ENCODE peak calls at places on chromosomes 4 and X, in five cellular contexts. S is adrenal gland, I is astrocyte of the spinal cord, N is stomach, K is GM12865. X is an unnamed sample.

GRCh38 chr4:70269674-70270073 is 27.3 kb downstream of the CSN3 start:
- DNase-seq in S (no peak), I (no peak), N (no peak), K (peak), X (peak)

GRCh38 chrX:45011597-45011996 is 138.6 kb downstream of the KDM6A start:
- DNase-seq in S (no peak), I (no peak), N (no peak), K (no peak), X (no peak)

GRCh38 chrX:119015407-119016242 is 41.2 kb downstream of the LONRF3 start:
- DNase-seq in S (peak), I (peak), N (peak), K (peak), X (no peak)

GRCh38 chr4:122873752-122874151 is 47.1 kb downstream of the FGF2 start:
- DNase-seq in S (no peak), I (peak), N (no peak), K (no peak), X (no peak)

GRCh38 chrX:13180807-13181206 is 136.4 kb upstream of the FAM9C start:
- DNase-seq in S (no peak), I (peak), N (no peak), K (no peak), X (no peak)

GRCh38 chr4:25440478-25441030 is 63.5 kb downstream of the ANAPC4 start:
- DNase-seq in S (peak), I (no peak), N (peak), K (no peak), X (no peak)

GRCh38 chrX:17842769-17843525 is 18.2 kb downstream of the RAI2 start:
- DNase-seq in S (no peak), I (no peak), N (no peak), K (no peak), X (no peak)

GRCh38 chr4:180116840-180117239 is 2126.4 kb upstream of the TENM3 start:
- DNase-seq in S (no peak), I (no peak), N (no peak), K (peak), X (no peak)

GRCh38 chrX:41027388-41027787 is 57.9 kb upstream of the USP9X start:
- DNase-seq in S (no peak), I (peak), N (no peak), K (no peak), X (no peak)

GRCh38 chr4:20847124-20847747 is 147.0 kb downstream of the PACRGL start:
- DNase-seq in S (no peak), I (no peak), N (no peak), K (no peak), X (no peak)

GRCh38 chr4:26361287-26361686 is 40.5 kb downstream of the RBPJ start:
- DNase-seq in S (no peak), I (no peak), N (no peak), K (no peak), X (no peak)

GRCh38 chr4:114599231-114600065 is 841 bp downstream of the UGT8 start:
- DNase-seq in S (no peak), I (peak), N (peak), K (peak), X (no peak)

GRCh38 chr4:19958849-19959248 is 292.9 kb upstream of the SLIT2 start:
- DNase-seq in S (no peak), I (no peak), N (no peak), K (no peak), X (no peak)

GRCh38 chr4:109764376-109764775 is 34.5 kb upstream of the PLA2G12A start:
- DNase-seq in S (peak), I (no peak), N (no peak), K (no peak), X (peak)

GRCh38 chr4:40525811-40526598 is 103.7 kb downstream of the RBM47 start:
- DNase-seq in S (peak), I (peak), N (peak), K (no peak), X (peak)

GRCh38 chr4:166723532-166724140 is 510.7 kb downstream of the SPOCK3 start:
- DNase-seq in S (no peak), I (no peak), N (no peak), K (no peak), X (no peak)

GRCh38 chrX:119606508-119607389 is 525 bp upstream of the NKRF start:
- DNase-seq in S (no peak), I (peak), N (no peak), K (peak), X (no peak)

GRCh38 chrX:3548743-3549441 is 164.6 kb downstream of the PRKX start:
- DNase-seq in S (peak), I (peak), N (no peak), K (no peak), X (peak)

GRCh38 chr4:35250771-35251170 is 993.5 kb downstream of the ARAP2 start:
- DNase-seq in S (no peak), I (peak), N (no peak), K (no peak), X (no peak)

GRCh38 chrX:40175416-40176255 is 77.9 kb upstream of the BCOR start:
- DNase-seq in S (peak), I (peak), N (peak), K (peak), X (no peak)

GRCh38 chrX:66994729-66995128 is 355.9 kb upstream of the EDA2R start:
- DNase-seq in S (no peak), I (no peak), N (no peak), K (no peak), X (no peak)

GRCh38 chrX:140505421-140506337 is 810 bp upstream of the SOX3 start:
- DNase-seq in S (no peak), I (no peak), N (no peak), K (no peak), X (no peak)
- H3K4me3 ChIP-seq in S (no peak), I (no peak), N (peak), K (no peak), X (no peak)

DNA sequence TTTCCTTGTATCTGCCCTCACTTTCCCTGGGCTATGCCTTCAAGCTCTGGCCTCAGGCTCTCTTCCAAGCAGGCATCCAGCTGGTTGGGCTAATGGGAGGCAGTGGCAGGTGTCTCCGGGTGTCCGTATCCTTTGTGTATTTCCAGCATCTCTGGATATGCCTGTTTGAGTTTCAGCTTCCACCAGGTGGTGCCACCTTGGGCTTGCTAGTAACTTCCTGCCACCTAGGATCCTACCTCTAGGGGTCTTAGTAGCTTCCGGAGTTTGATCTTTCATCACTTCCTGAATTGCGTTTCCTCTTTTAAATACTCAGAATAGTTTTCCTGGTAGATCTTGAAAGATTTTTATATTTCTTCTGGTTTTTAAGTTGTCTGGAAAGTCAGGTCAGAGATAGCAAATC is 23.2 kb upstream of the ANOS1 start:
- DNase-seq in S (no peak), I (no peak), N (no peak), K (no peak), X (no peak)
- TF ChIP-seq CTCF in S (no peak), I (peak), N (no peak), K (no peak), X (peak)

DNA sequence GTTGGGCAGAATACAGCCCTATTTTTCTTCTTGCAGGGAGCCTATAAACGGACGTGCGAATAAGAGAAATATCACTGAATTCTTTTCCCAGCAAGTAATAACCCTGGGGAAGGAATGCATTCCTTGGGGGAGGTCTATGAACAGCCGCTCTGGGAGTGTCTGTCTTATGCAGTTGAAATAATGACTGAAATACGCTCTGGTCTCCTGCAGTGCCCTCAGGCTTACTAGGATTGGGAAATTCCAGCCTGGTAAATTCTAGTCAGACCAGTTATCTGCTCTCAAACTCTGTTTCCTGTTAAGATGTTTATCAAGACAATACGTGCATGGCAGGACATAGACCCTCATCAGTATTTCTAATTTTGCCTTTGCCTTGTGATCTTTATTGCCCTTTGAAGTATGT is 72.1 kb upstream of the FAM241A start:
- DNase-seq in S (no peak), I (no peak), N (no peak), K (no peak), X (no peak)
- H3K4me3 ChIP-seq in S (no peak), I (no peak), N (no peak), K (no peak), X (no peak)

GRCh38 chr4:141220655-141221605 is at the start of gene ZNF330:
- DNase-seq in S (peak), I (peak), N (peak), K (peak), X (peak)
- TF ChIP-seq CTCF in S (no peak), I (peak), N (no peak), K (peak), X (peak)

GRCh38 chr4:212438-213174 is 88.3 kb downstream of the ZNF718 start:
- DNase-seq in S (peak), I (peak), N (peak), K (no peak), X (no peak)
- H3K4me3 ChIP-seq in S (peak), I (peak), N (peak), K (no peak), X (no peak)

DNA sequence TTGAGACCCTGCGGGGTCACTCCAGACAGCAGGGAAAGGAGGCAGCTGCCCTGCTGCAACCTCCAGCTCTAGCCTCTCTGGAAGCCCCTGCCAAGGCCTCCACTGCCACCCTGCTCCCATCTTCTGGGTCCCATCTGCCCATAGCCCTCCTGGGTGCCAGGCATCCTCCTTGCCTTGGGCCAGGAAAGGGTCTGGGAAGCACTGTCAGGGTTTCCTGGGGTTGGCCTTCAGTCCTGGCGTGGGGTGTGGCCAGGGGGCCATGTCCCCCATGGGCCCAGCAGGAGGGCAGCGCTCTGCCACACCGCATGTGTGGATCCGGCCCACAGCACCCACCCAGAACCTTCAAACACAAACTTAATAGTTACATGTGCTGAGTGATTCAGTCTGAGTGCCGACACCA is 3.4 kb upstream of the CPLX1 start:
- DNase-seq in S (no peak), I (no peak), N (no peak), K (no peak), X (no peak)
- TF ChIP-seq CTCF in S (no peak), I (no peak), N (no peak), K (no peak), X (no peak)

X was measured in LNCaP clone FGC.